ENCODE peak calls at places on chromosomes 16 and 17, in six cellular contexts. E, H, C, D, Q and G are unnamed samples.

GRCh38 chr17:19398301-19399181 is 11.6 kb upstream of the MFAP4 start:
- DNase-seq in E (no peak), Q (no peak), H (peak), C (no peak), D (no peak), G (peak)

GRCh38 chr17:2212328-2212981 is 91.1 kb downstream of the SMG6 start:
- DNase-seq in C (no peak), E (no peak), H (no peak), Q (no peak), D (no peak), G (no peak)

GRCh38 chr16:69107311-69107962 is 2.0 kb downstream of the HAS3 start:
- DNase-seq in D (no peak), E (no peak), C (no peak), Q (no peak), H (peak), G (no peak)

GRCh38 chr16:48295493-48296281 is 48.3 kb upstream of the ABCC11 start:
- DNase-seq in E (peak), H (no peak), D (no peak), Q (no peak), C (no peak), G (no peak)

GRCh38 chr17:44109312-44109630 is 14.2 kb downstream of the HDAC5 start:
- DNase-seq in D (no peak), Q (no peak), E (no peak), H (no peak), C (no peak), G (no peak)

GRCh38 chr16:11379420-11379819 is 34.2 kb downstream of the RMI2 start:
- DNase-seq in H (no peak), D (no peak), E (no peak), Q (peak), C (no peak), G (no peak)

GRCh38 chr17:5410594-5411272 is 8.7 kb downstream of the NUP88 start:
- DNase-seq in Q (no peak), D (no peak), H (no peak), C (no peak), E (no peak), G (no peak)

GRCh38 chr16:106623-107324 is 28.7 kb downstream of the MPG start:
- DNase-seq in E (peak), H (peak), C (peak), Q (no peak), D (peak), G (peak)

GRCh38 chr16:85988306-85988705 is 89.3 kb downstream of the IRF8 start:
- DNase-seq in C (no peak), Q (peak), D (no peak), E (no peak), H (no peak), G (no peak)
- TF ChIP-seq MAX in C (no peak), Q (no peak), D (no peak), E (no peak), H (no peak), G (no peak)

DNA sequence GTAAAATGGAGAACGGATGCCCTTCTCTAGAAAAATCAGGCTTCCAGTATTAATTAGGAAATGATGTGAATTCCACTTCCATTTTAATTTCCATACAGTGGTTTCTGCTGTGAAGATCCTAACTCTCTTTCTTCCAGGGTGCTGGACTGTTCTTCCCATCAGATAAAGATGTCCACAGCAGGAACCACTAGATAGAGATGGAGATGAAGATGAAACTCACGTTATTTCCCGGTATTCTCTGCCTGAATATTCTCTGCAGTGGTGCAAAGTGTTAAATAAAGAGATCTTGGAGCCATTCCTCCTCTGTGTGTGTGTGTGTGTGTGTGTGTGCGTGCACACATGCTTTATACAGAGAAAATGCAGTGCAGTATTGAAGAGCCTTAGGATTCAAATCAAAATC is 727.5 kb downstream of the KCNJ2 start:
- DNase-seq in Q (no peak), E (no peak), C (no peak), H (no peak), D (no peak), G (no peak)
- TF ChIP-seq CTCF in Q (no peak), E (no peak), C (no peak), H (no peak), D (no peak), G (no peak)

GRCh38 chr16:3170440-3171180 is 17.4 kb upstream of the OR1F1 start:
- DNase-seq in D (no peak), C (no peak), H (no peak), Q (no peak), E (no peak), G (peak)
- H3K4me3 ChIP-seq in D (peak), C (no peak), H (no peak), Q (peak), E (no peak), G (no peak)

DNA sequence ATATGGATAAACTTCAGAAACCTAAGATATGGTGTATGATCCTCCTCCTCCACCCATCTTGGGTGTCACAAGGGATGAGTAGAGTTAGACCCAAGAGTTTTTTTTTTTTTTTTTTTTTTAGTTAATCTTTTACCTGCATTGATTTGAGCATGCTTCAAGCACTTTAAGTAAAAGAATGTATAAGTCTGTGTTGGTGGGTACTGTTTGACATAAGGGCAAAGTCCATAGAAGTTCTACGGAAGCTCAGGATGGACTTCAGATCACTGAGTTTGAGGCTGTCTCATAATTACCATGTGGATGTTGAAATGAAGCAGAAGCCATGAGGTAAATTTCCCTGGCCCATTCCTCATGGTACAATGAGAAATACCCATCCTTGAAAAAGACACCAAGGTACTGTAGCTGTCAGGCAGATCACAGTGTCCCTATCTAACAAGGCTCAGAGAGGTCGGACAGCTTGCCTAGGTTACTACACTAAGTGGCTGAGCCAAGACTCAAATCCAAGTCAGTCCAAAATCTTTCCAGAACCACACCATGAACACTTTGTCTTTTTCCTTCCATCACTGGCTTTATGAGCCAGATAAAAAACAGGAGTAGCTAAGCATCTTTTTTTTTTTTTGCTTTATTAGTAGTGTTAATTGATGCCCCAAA is 962.8 kb downstream of the CDH11 start:
- DNase-seq in E (no peak), Q (no peak), H (no peak), D (peak), C (no peak), G (no peak)
- TF ChIP-seq MAX in E (no peak), Q (no peak), H (no peak), D (peak), C (no peak), G (no peak)

GRCh38 chr16:25140459-25140858 is 28.9 kb downstream of the LCMT1 start:
- DNase-seq in E (no peak), H (no peak), D (no peak), C (no peak), Q (no peak), G (no peak)

GRCh38 chr16:25138130-25138529 is 26.6 kb downstream of the LCMT1 start:
- DNase-seq in D (no peak), C (no peak), Q (no peak), H (no peak), E (no peak), G (no peak)

GRCh38 chr16:25134306-25134705 is 22.8 kb downstream of the LCMT1 start:
- DNase-seq in E (no peak), H (no peak), D (no peak), C (no peak), Q (no peak), G (peak)

DNA sequence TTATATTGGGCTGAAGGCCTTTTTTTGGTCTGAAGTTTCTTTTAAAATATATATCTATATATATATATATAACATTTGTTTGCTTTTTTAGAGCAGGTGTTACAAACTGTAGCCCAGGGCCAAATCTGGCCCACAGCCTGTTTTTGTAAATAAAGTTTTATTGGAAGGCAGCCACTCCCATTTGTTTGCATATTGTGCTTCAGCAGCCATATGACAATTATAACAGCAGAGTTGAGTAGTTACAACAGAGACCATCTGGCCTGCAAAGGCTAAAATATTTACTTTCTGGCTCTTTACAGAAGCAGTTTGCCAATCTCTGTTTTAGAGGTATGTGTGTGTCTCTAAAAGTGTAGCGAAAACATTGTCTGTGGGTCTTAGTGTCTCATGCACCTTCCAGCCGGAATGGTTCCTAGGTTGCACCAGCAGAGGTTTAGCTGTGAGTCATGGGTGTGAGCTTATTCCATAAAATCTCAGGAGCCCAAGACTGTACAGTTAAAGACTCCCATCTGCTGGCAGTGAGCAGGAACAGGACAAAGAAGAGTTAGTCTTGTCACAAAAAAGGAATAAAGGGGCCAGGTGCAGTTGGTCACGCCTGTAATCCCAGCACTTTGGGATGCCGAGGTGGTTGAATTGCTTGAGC is 23.8 kb downstream of the LCMT1 start:
- DNase-seq in E (no peak), D (peak), Q (no peak), H (no peak), C (no peak), G (no peak)
- TF ChIP-seq CTCF in E (peak), D (peak), Q (peak), H (no peak), C (peak), G (no peak)

DNA sequence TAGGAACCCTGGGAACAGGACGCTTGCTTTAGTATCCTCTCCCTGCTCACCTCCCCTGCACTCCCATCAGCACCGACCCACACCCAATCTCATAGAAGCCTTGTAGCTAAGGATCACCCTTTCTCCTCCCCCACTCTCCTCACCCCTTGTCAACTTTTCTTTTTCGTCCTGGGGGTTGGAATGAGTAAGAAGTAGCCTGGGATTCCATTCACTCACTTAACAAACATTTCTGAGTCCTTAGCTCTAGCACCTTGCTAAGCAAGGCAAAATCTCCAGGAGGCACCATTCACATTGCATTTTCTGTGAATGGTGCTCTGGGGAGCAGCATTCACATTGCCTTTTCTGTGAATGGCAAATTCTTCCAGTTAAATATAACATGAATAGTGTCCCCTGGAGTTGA is 1.1 kb upstream of the PGAP3 start:
- DNase-seq in H (no peak), D (no peak), Q (no peak), C (no peak), E (no peak), G (no peak)
- H3K4me3 ChIP-seq in H (no peak), D (peak), Q (peak), C (peak), E (peak), G (peak)

GRCh38 chr16:67538666-67539101 is 10.1 kb downstream of the RIPOR1 start:
- DNase-seq in Q (no peak), D (no peak), C (no peak), H (peak), E (no peak), G (no peak)
- TF ChIP-seq MAX in Q (no peak), D (no peak), C (no peak), H (no peak), E (no peak), G (no peak)

DNA sequence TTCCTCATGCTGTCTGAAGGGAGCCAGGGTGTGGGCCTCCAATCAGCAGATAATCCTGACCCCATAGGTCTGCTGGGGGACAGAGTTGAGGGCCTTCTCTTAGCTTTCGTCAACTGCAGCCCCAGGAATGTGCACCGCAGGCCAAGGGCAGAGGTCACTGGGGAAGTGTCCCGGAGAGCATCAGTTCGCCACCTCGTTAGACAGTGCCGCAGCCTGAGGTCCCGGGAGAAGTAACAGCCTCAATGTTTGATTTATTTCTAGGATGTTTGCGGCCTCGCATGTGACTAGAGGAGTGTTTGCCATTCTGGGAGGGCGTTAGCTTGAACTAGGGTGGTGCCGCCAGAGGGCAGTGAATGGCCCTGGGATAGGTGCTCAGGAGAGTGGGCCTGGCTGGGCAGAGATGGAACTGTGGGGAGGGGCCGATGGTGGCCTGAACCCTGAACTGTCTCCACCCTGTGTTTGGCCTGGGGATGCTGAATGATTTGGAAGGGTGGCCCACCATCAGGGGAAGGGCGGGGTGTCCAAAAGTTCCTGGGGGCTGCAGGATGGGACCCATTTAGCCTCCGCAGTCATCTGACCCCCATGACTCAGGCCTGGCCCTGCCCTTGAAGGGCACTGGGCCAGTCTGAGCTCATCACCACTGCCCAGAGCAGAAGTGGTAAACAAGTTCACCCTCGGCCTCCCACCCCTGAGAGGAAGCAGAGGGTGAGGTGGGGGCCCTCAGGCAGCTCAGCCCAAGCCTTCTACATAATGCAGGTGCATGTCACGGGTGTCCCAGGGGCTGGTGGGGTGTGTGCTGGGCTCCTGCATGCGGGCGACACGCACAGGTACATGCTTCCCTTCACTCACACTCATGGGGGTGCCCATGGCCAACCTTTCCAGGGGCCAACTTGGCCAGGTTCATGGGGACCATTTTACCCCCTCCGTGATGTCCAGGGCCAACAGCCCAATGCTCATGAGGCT is 12.4 kb upstream of the TAC4 start:
- DNase-seq in H (no peak), C (no peak), Q (no peak), D (peak), E (no peak), G (no peak)
- TF ChIP-seq CTCF in H (no peak), C (peak), Q (no peak), D (peak), E (no peak), G (no peak)